ENCODE peak calls at places on chromosomes 13 and 19, in ten cellular contexts. One of them, this sample, is unnamed. For H3K4me1, the result is how much of the 10 kb centered on the place peaks cover.

GRCh38 chr13:89401209-89401810 is 1730.1 kb downstream of the SLITRK5 start:
- DNase-seq in GM12878: no peak
- DNase-seq in H9: no peak
- DNase-seq in fibroblast of lung: peak
- DNase-seq in hepatocyte: peak
- DNase-seq in breast epithelium: no peak
- DNase-seq in mucosa of descending colon: no peak
- DNase-seq in CD4-positive, CD25-positive, alpha-beta regulatory T cell: no peak
- DNase-seq in neural progenitor cell: no peak
- DNase-seq in MM.1S: no peak
- DNase-seq in this sample: no peak

GRCh38 chr13:108342369-108343289 is 73.1 kb downstream of the TNFSF13B start:
- DNase-seq in GM12878: peak
- DNase-seq in H9: no peak
- DNase-seq in fibroblast of lung: peak
- DNase-seq in hepatocyte: peak
- DNase-seq in breast epithelium: no peak
- DNase-seq in mucosa of descending colon: no peak
- DNase-seq in CD4-positive, CD25-positive, alpha-beta regulatory T cell: no peak
- DNase-seq in neural progenitor cell: peak
- DNase-seq in MM.1S: peak
- DNase-seq in this sample: peak

GRCh38 chr13:46717275-46717674 is 79.7 kb downstream of the ESD start:
- DNase-seq in GM12878: no peak
- DNase-seq in H9: no peak
- DNase-seq in fibroblast of lung: no peak
- DNase-seq in hepatocyte: no peak
- DNase-seq in breast epithelium: no peak
- DNase-seq in mucosa of descending colon: no peak
- DNase-seq in CD4-positive, CD25-positive, alpha-beta regulatory T cell: no peak
- DNase-seq in neural progenitor cell: no peak
- DNase-seq in MM.1S: no peak
- DNase-seq in this sample: no peak

GRCh38 chr13:61935710-61936109 is 520.1 kb upstream of the PCDH20 start:
- DNase-seq in GM12878: no peak
- DNase-seq in H9: no peak
- DNase-seq in fibroblast of lung: no peak
- DNase-seq in hepatocyte: no peak
- DNase-seq in breast epithelium: no peak
- DNase-seq in mucosa of descending colon: no peak
- DNase-seq in CD4-positive, CD25-positive, alpha-beta regulatory T cell: no peak
- DNase-seq in neural progenitor cell: no peak
- DNase-seq in MM.1S: peak
- DNase-seq in this sample: no peak

GRCh38 chr19:15379083-15379995 is at the start of gene AKAP8:
- DNase-seq in GM12878: peak
- DNase-seq in H9: peak
- DNase-seq in fibroblast of lung: peak
- DNase-seq in hepatocyte: peak
- DNase-seq in breast epithelium: peak
- DNase-seq in mucosa of descending colon: peak
- DNase-seq in CD4-positive, CD25-positive, alpha-beta regulatory T cell: peak
- DNase-seq in neural progenitor cell: peak
- DNase-seq in MM.1S: peak
- DNase-seq in this sample: peak

GRCh38 chr13:61414686-61415664 is 674 bp downstream of the PCDH20 start:
- DNase-seq in GM12878: no peak
- DNase-seq in H9: peak
- DNase-seq in fibroblast of lung: peak
- DNase-seq in hepatocyte: peak
- DNase-seq in breast epithelium: no peak
- DNase-seq in mucosa of descending colon: peak
- DNase-seq in CD4-positive, CD25-positive, alpha-beta regulatory T cell: no peak
- DNase-seq in neural progenitor cell: peak
- DNase-seq in MM.1S: no peak
- DNase-seq in this sample: no peak

GRCh38 chr13:39862891-39863290 is 207.4 kb downstream of the COG6 start:
- DNase-seq in GM12878: no peak
- DNase-seq in H9: no peak
- DNase-seq in fibroblast of lung: no peak
- DNase-seq in hepatocyte: no peak
- DNase-seq in breast epithelium: no peak
- DNase-seq in mucosa of descending colon: no peak
- DNase-seq in CD4-positive, CD25-positive, alpha-beta regulatory T cell: no peak
- DNase-seq in neural progenitor cell: no peak
- DNase-seq in MM.1S: no peak
- DNase-seq in this sample: no peak

GRCh38 chr13:76522083-76522755 is 364.0 kb downstream of the KCTD12 start:
- DNase-seq in GM12878: no peak
- DNase-seq in H9: peak
- DNase-seq in fibroblast of lung: peak
- DNase-seq in hepatocyte: peak
- DNase-seq in breast epithelium: no peak
- DNase-seq in mucosa of descending colon: no peak
- DNase-seq in CD4-positive, CD25-positive, alpha-beta regulatory T cell: no peak
- DNase-seq in neural progenitor cell: no peak
- DNase-seq in MM.1S: no peak
- DNase-seq in this sample: no peak

GRCh38 chr13:72290962-72291681 is 424.1 kb upstream of the DACH1 start:
- DNase-seq in GM12878: no peak
- DNase-seq in H9: peak
- DNase-seq in fibroblast of lung: peak
- DNase-seq in hepatocyte: no peak
- DNase-seq in breast epithelium: no peak
- DNase-seq in mucosa of descending colon: no peak
- DNase-seq in CD4-positive, CD25-positive, alpha-beta regulatory T cell: no peak
- DNase-seq in neural progenitor cell: no peak
- DNase-seq in MM.1S: no peak
- DNase-seq in this sample: no peak

GRCh38 chr19:44684892-44685847 is 13.8 kb upstream of the CEACAM16 start:
- DNase-seq in GM12878: no peak
- DNase-seq in H9: peak
- DNase-seq in fibroblast of lung: peak
- DNase-seq in hepatocyte: peak
- DNase-seq in breast epithelium: no peak
- DNase-seq in mucosa of descending colon: no peak
- DNase-seq in CD4-positive, CD25-positive, alpha-beta regulatory T cell: no peak
- DNase-seq in neural progenitor cell: peak
- DNase-seq in MM.1S: no peak
- DNase-seq in this sample: no peak

GRCh38 chr19:34172661-34173144 is 399 bp downstream of the LSM14A start:
- DNase-seq in GM12878: no peak
- DNase-seq in H9: no peak
- DNase-seq in fibroblast of lung: no peak
- DNase-seq in hepatocyte: peak
- DNase-seq in breast epithelium: no peak
- DNase-seq in mucosa of descending colon: peak
- DNase-seq in CD4-positive, CD25-positive, alpha-beta regulatory T cell: no peak
- DNase-seq in neural progenitor cell: peak
- DNase-seq in MM.1S: no peak
- DNase-seq in this sample: no peak

GRCh38 chr13:75365724-75366173 is 116.2 kb downstream of the TBC1D4 start:
- DNase-seq in GM12878: peak
- DNase-seq in H9: no peak
- DNase-seq in fibroblast of lung: peak
- DNase-seq in hepatocyte: no peak
- DNase-seq in breast epithelium: no peak
- DNase-seq in mucosa of descending colon: no peak
- DNase-seq in CD4-positive, CD25-positive, alpha-beta regulatory T cell: no peak
- DNase-seq in neural progenitor cell: no peak
- DNase-seq in MM.1S: no peak
- DNase-seq in this sample: no peak

GRCh38 chr19:55253842-55254624 is 4.8 kb downstream of the PPP6R1 start:
- DNase-seq in GM12878: peak
- DNase-seq in H9: no peak
- DNase-seq in fibroblast of lung: no peak
- DNase-seq in hepatocyte: no peak
- DNase-seq in breast epithelium: no peak
- DNase-seq in mucosa of descending colon: peak
- DNase-seq in CD4-positive, CD25-positive, alpha-beta regulatory T cell: peak
- DNase-seq in neural progenitor cell: no peak
- DNase-seq in MM.1S: peak
- DNase-seq in this sample: peak

GRCh38 chr13:20136781-20137703 is 23.8 kb downstream of the GJA3 start:
- DNase-seq in GM12878: no peak
- DNase-seq in H9: peak
- DNase-seq in fibroblast of lung: peak
- DNase-seq in hepatocyte: peak
- DNase-seq in breast epithelium: no peak
- DNase-seq in mucosa of descending colon: peak
- DNase-seq in CD4-positive, CD25-positive, alpha-beta regulatory T cell: no peak
- DNase-seq in neural progenitor cell: peak
- DNase-seq in MM.1S: peak
- DNase-seq in this sample: no peak

GRCh38 chr19:3322199-3322978 is 44.0 kb upstream of the NFIC start:
- DNase-seq in GM12878: no peak
- DNase-seq in H9: no peak
- DNase-seq in fibroblast of lung: no peak
- DNase-seq in hepatocyte: no peak
- DNase-seq in breast epithelium: no peak
- DNase-seq in mucosa of descending colon: no peak
- DNase-seq in CD4-positive, CD25-positive, alpha-beta regulatory T cell: no peak
- DNase-seq in neural progenitor cell: no peak
- DNase-seq in MM.1S: no peak
- DNase-seq in this sample: no peak

GRCh38 chr13:95137096-95137495 is 164.2 kb downstream of the ABCC4 start:
- DNase-seq in GM12878: no peak
- DNase-seq in H9: no peak
- DNase-seq in fibroblast of lung: peak
- DNase-seq in hepatocyte: no peak
- DNase-seq in breast epithelium: no peak
- DNase-seq in mucosa of descending colon: no peak
- DNase-seq in CD4-positive, CD25-positive, alpha-beta regulatory T cell: no peak
- DNase-seq in neural progenitor cell: no peak
- DNase-seq in MM.1S: no peak
- DNase-seq in this sample: no peak

GRCh38 chr19:3062165-3063105 is at the start of gene TLE5:
- DNase-seq in GM12878: no peak
- DNase-seq in H9: no peak
- DNase-seq in fibroblast of lung: no peak
- DNase-seq in hepatocyte: peak
- DNase-seq in breast epithelium: no peak
- DNase-seq in mucosa of descending colon: peak
- DNase-seq in CD4-positive, CD25-positive, alpha-beta regulatory T cell: peak
- DNase-seq in neural progenitor cell: peak
- DNase-seq in MM.1S: peak
- DNase-seq in this sample: peak

DNA sequence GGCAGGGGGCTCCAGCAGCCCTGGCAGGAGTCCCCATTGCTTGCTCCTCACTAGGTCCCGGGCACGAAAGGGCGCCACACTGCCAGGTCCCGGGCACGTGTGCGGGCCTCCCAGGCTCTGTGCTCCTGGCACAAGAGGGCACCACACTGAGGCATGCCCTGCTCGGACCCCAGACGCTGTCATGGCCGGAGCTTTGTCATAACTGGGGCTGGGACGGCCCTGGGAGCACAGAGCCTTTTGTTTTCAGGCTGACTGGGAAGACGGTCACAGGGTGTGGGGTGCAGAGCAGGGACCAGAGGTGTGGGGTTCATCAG is 7.4 kb downstream of the BSG start:
- DNase-seq in GM12878: no peak
- DNase-seq in H9: no peak
- DNase-seq in fibroblast of lung: no peak
- DNase-seq in hepatocyte: no peak
- DNase-seq in breast epithelium: no peak
- DNase-seq in mucosa of descending colon: no peak
- DNase-seq in CD4-positive, CD25-positive, alpha-beta regulatory T cell: no peak
- DNase-seq in neural progenitor cell: no peak
- DNase-seq in MM.1S: no peak
- DNase-seq in this sample: no peak
- H3K4me1 ChIP-seq in GM12878: under half
- H3K4me1 ChIP-seq in H9: under half
- H3K4me1 ChIP-seq in fibroblast of lung: under half
- H3K4me1 ChIP-seq in hepatocyte: under half
- H3K4me1 ChIP-seq in breast epithelium: under half
- H3K4me1 ChIP-seq in mucosa of descending colon: under half
- H3K4me1 ChIP-seq in CD4-positive, CD25-positive, alpha-beta regulatory T cell: under half
- H3K4me1 ChIP-seq in neural progenitor cell: under half
- H3K4me1 ChIP-seq in MM.1S: under half
- H3K4me1 ChIP-seq in this sample: under half

DNA sequence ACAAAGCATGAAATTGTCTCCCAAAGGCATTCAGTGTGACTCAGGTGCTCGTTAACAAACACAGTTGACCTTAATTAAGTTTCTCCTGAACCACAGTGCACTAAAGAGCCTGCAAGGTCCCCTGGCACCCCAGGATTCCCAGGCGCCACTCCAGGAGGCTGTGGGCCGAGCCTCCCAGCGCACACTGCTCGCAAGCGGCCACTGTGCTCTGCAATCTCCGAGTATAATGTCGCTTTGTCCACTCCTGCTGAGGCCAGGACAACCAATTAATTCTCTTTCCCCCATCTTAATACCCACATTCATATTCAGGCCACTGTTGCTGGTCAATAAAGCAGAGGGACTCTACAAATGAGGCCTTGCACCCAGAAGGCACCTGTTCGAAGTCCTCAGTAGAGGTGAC is 8.8 kb downstream of the RAB20 start:
- DNase-seq in GM12878: no peak
- DNase-seq in H9: no peak
- DNase-seq in fibroblast of lung: no peak
- DNase-seq in hepatocyte: no peak
- DNase-seq in breast epithelium: no peak
- DNase-seq in mucosa of descending colon: no peak
- DNase-seq in CD4-positive, CD25-positive, alpha-beta regulatory T cell: no peak
- DNase-seq in neural progenitor cell: no peak
- DNase-seq in MM.1S: no peak
- DNase-seq in this sample: no peak
- H3K4me1 ChIP-seq in GM12878: under half
- H3K4me1 ChIP-seq in H9: under half
- H3K4me1 ChIP-seq in fibroblast of lung: under half
- H3K4me1 ChIP-seq in hepatocyte: under half
- H3K4me1 ChIP-seq in breast epithelium: under half
- H3K4me1 ChIP-seq in mucosa of descending colon: under half
- H3K4me1 ChIP-seq in CD4-positive, CD25-positive, alpha-beta regulatory T cell: under half
- H3K4me1 ChIP-seq in neural progenitor cell: under half
- H3K4me1 ChIP-seq in MM.1S: under half
- H3K4me1 ChIP-seq in this sample: under half

GRCh38 chr19:12833418-12833746 is 997 bp downstream of the RTBDN start:
- DNase-seq in GM12878: no peak
- DNase-seq in H9: no peak
- DNase-seq in fibroblast of lung: no peak
- DNase-seq in hepatocyte: no peak
- DNase-seq in breast epithelium: no peak
- DNase-seq in mucosa of descending colon: no peak
- DNase-seq in CD4-positive, CD25-positive, alpha-beta regulatory T cell: no peak
- DNase-seq in neural progenitor cell: no peak
- DNase-seq in MM.1S: no peak
- DNase-seq in this sample: no peak
- H3K4me1 ChIP-seq in GM12878: under half
- H3K4me1 ChIP-seq in H9: under half
- H3K4me1 ChIP-seq in fibroblast of lung: under half
- H3K4me1 ChIP-seq in hepatocyte: under half
- H3K4me1 ChIP-seq in breast epithelium: under half
- H3K4me1 ChIP-seq in mucosa of descending colon: under half
- H3K4me1 ChIP-seq in CD4-positive, CD25-positive, alpha-beta regulatory T cell: under half
- H3K4me1 ChIP-seq in neural progenitor cell: under half
- H3K4me1 ChIP-seq in MM.1S: under half
- H3K4me1 ChIP-seq in this sample: under half

DNA sequence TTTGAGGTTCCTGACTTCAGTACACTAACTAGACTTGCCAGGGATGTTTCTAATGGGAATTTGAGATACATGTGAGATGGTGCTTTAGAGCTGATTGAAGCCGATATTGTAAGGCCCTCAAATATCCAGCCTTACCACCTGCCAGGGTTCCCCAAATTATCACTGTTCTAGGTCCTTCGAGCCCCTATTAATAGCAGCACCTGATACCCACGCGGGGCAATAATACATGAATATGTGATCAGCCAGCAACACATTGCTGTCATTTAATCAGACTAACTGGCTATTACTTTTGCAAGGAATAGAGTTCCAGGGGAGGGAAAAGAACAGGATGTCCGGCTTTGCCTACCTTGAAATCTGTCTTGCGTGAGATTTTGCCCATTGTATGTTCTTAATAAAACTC is 5.1 kb downstream of the RGCC start:
- DNase-seq in GM12878: no peak
- DNase-seq in H9: no peak
- DNase-seq in fibroblast of lung: no peak
- DNase-seq in hepatocyte: no peak
- DNase-seq in breast epithelium: no peak
- DNase-seq in mucosa of descending colon: no peak
- DNase-seq in CD4-positive, CD25-positive, alpha-beta regulatory T cell: no peak
- DNase-seq in neural progenitor cell: no peak
- DNase-seq in MM.1S: no peak
- DNase-seq in this sample: no peak
- H3K4me1 ChIP-seq in GM12878: half or more
- H3K4me1 ChIP-seq in H9: under half
- H3K4me1 ChIP-seq in fibroblast of lung: under half
- H3K4me1 ChIP-seq in hepatocyte: under half
- H3K4me1 ChIP-seq in breast epithelium: under half
- H3K4me1 ChIP-seq in mucosa of descending colon: under half
- H3K4me1 ChIP-seq in CD4-positive, CD25-positive, alpha-beta regulatory T cell: half or more
- H3K4me1 ChIP-seq in neural progenitor cell: under half
- H3K4me1 ChIP-seq in MM.1S: under half
- H3K4me1 ChIP-seq in this sample: half or more

This sample was measured in CD4-positive, alpha-beta memory T cell.